ENCODE peak calls at places on chromosomes 5 and 9, in six cellular contexts. One of them, this sample, is unnamed. For H3K36me3, the result is how much of the 10 kb centered on the place peaks cover.

GRCh38 chr5:126984632-126985031 is 45.7 kb downstream of the MARCHF3 start:
- DNase-seq in GM12878: no peak
- DNase-seq in astrocyte: peak
- DNase-seq in body of pancreas: no peak
- DNase-seq in transverse colon: no peak
- DNase-seq in heart right ventricle: no peak
- DNase-seq in this sample: no peak

GRCh38 chr5:180642181-180643140 is 6.9 kb downstream of the FLT4 start:
- DNase-seq in GM12878: no peak
- DNase-seq in astrocyte: no peak
- DNase-seq in body of pancreas: no peak
- DNase-seq in transverse colon: peak
- DNase-seq in heart right ventricle: no peak
- DNase-seq in this sample: no peak

GRCh38 chr9:133514475-133515239 is 10.1 kb downstream of the MYMK start:
- DNase-seq in GM12878: no peak
- DNase-seq in astrocyte: no peak
- DNase-seq in body of pancreas: peak
- DNase-seq in transverse colon: no peak
- DNase-seq in heart right ventricle: peak
- DNase-seq in this sample: no peak

GRCh38 chr9:114174876-114175771 is 19.8 kb downstream of the COL27A1 start:
- DNase-seq in GM12878: no peak
- DNase-seq in astrocyte: peak
- DNase-seq in body of pancreas: peak
- DNase-seq in transverse colon: peak
- DNase-seq in heart right ventricle: peak
- DNase-seq in this sample: no peak

GRCh38 chr5:103840600-103840999 is 278.0 kb upstream of the NUDT12 start:
- DNase-seq in GM12878: no peak
- DNase-seq in astrocyte: peak
- DNase-seq in body of pancreas: no peak
- DNase-seq in transverse colon: no peak
- DNase-seq in heart right ventricle: no peak
- DNase-seq in this sample: peak

GRCh38 chr9:126363847-126364671 is 37.4 kb downstream of the MVB12B start:
- DNase-seq in GM12878: no peak
- DNase-seq in astrocyte: peak
- DNase-seq in body of pancreas: no peak
- DNase-seq in transverse colon: peak
- DNase-seq in heart right ventricle: no peak
- DNase-seq in this sample: peak

GRCh38 chr5:108461628-108462367 is 79.9 kb upstream of the FBXL17 start:
- DNase-seq in GM12878: no peak
- DNase-seq in astrocyte: peak
- DNase-seq in body of pancreas: no peak
- DNase-seq in transverse colon: no peak
- DNase-seq in heart right ventricle: no peak
- DNase-seq in this sample: peak

GRCh38 chr9:81552571-81552970 is 136.8 kb downstream of the TLE1 start:
- DNase-seq in GM12878: no peak
- DNase-seq in astrocyte: no peak
- DNase-seq in body of pancreas: no peak
- DNase-seq in transverse colon: no peak
- DNase-seq in heart right ventricle: no peak
- DNase-seq in this sample: no peak

GRCh38 chr5:132103969-132104391 is 30.4 kb downstream of the CSF2 start:
- DNase-seq in GM12878: peak
- DNase-seq in astrocyte: no peak
- DNase-seq in body of pancreas: no peak
- DNase-seq in transverse colon: no peak
- DNase-seq in heart right ventricle: no peak
- DNase-seq in this sample: no peak

GRCh38 chr9:123761905-123762605 is 167.9 kb downstream of the DENND1A start:
- DNase-seq in GM12878: no peak
- DNase-seq in astrocyte: peak
- DNase-seq in body of pancreas: no peak
- DNase-seq in transverse colon: no peak
- DNase-seq in heart right ventricle: no peak
- DNase-seq in this sample: no peak

GRCh38 chr5:50606179-50606578 is 60.3 kb upstream of the PARP8 start:
- DNase-seq in GM12878: peak
- DNase-seq in astrocyte: no peak
- DNase-seq in body of pancreas: no peak
- DNase-seq in transverse colon: no peak
- DNase-seq in heart right ventricle: no peak
- DNase-seq in this sample: peak

GRCh38 chr5:34675857-34676256 is 19.7 kb downstream of the RAI14 start:
- DNase-seq in GM12878: no peak
- DNase-seq in astrocyte: no peak
- DNase-seq in body of pancreas: no peak
- DNase-seq in transverse colon: no peak
- DNase-seq in heart right ventricle: no peak
- DNase-seq in this sample: no peak

GRCh38 chr9:114746591-114746990 is 59.2 kb downstream of the TNFSF15 start:
- DNase-seq in GM12878: no peak
- DNase-seq in astrocyte: no peak
- DNase-seq in body of pancreas: no peak
- DNase-seq in transverse colon: no peak
- DNase-seq in heart right ventricle: no peak
- DNase-seq in this sample: no peak

GRCh38 chr5:108249785-108250100 is 132.2 kb downstream of the FBXL17 start:
- DNase-seq in GM12878: no peak
- DNase-seq in astrocyte: no peak
- DNase-seq in body of pancreas: no peak
- DNase-seq in transverse colon: no peak
- DNase-seq in heart right ventricle: no peak
- DNase-seq in this sample: no peak

GRCh38 chr9:127796225-127796813 is 6.4 kb upstream of the FPGS start:
- DNase-seq in GM12878: no peak
- DNase-seq in astrocyte: peak
- DNase-seq in body of pancreas: peak
- DNase-seq in transverse colon: no peak
- DNase-seq in heart right ventricle: no peak
- DNase-seq in this sample: no peak

GRCh38 chr9:136683173-136683745 is 4.0 kb downstream of the AGPAT2 start:
- DNase-seq in GM12878: no peak
- DNase-seq in astrocyte: no peak
- DNase-seq in body of pancreas: no peak
- DNase-seq in transverse colon: no peak
- DNase-seq in heart right ventricle: peak
- DNase-seq in this sample: no peak

GRCh38 chr9:107675476-107676264 is 186.1 kb upstream of the KLF4 start:
- DNase-seq in GM12878: no peak
- DNase-seq in astrocyte: no peak
- DNase-seq in body of pancreas: peak
- DNase-seq in transverse colon: no peak
- DNase-seq in heart right ventricle: no peak
- DNase-seq in this sample: no peak

GRCh38 chr9:130138791-130139190 is 33.4 kb upstream of the NCS1 start:
- DNase-seq in GM12878: no peak
- DNase-seq in astrocyte: peak
- DNase-seq in body of pancreas: peak
- DNase-seq in transverse colon: peak
- DNase-seq in heart right ventricle: no peak
- DNase-seq in this sample: peak
- TF ChIP-seq CTCF in GM12878: no peak
- TF ChIP-seq CTCF in astrocyte: no peak
- TF ChIP-seq CTCF in body of pancreas: no peak
- TF ChIP-seq CTCF in transverse colon: no peak
- TF ChIP-seq CTCF in heart right ventricle: no peak
- TF ChIP-seq CTCF in this sample: no peak

GRCh38 chr5:7881816-7882215 is 12.9 kb downstream of the MTRR start:
- DNase-seq in GM12878: no peak
- DNase-seq in astrocyte: no peak
- DNase-seq in body of pancreas: no peak
- DNase-seq in transverse colon: no peak
- DNase-seq in heart right ventricle: no peak
- DNase-seq in this sample: no peak

GRCh38 chr5:7877851-7878250 is 8.9 kb downstream of the MTRR start:
- DNase-seq in GM12878: no peak
- DNase-seq in astrocyte: peak
- DNase-seq in body of pancreas: no peak
- DNase-seq in transverse colon: no peak
- DNase-seq in heart right ventricle: no peak
- DNase-seq in this sample: no peak

GRCh38 chr5:7878381-7878873 is 9.5 kb downstream of the MTRR start:
- DNase-seq in GM12878: peak
- DNase-seq in astrocyte: peak
- DNase-seq in body of pancreas: no peak
- DNase-seq in transverse colon: no peak
- DNase-seq in heart right ventricle: no peak
- DNase-seq in this sample: peak

GRCh38 chr5:7882926-7883325 is 14.0 kb downstream of the MTRR start:
- DNase-seq in GM12878: no peak
- DNase-seq in astrocyte: no peak
- DNase-seq in body of pancreas: no peak
- DNase-seq in transverse colon: no peak
- DNase-seq in heart right ventricle: no peak
- DNase-seq in this sample: no peak

DNA sequence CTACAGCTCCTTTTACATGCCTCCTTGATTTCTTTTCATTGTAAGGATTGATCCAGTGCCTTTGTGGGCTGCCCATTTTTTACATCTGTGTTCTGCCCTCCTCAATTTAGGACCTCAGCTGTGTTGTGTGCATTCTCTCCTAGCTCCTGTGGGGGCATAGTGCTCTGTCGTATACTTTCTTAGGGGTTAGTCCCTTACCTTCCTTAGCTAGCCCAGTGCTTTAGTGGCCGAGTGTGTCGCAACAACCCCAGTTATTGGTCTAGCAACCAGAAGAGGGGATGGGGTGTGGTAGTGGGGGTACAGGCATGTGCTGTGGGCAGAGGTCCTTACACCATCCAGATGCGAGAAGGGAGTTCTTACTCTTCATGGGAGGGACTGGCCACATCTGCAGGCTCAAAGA is 12.1 kb downstream of the MTRR start:
- DNase-seq in GM12878: no peak
- DNase-seq in astrocyte: no peak
- DNase-seq in body of pancreas: no peak
- DNase-seq in transverse colon: no peak
- DNase-seq in heart right ventricle: no peak
- DNase-seq in this sample: no peak
- H3K36me3 ChIP-seq in GM12878: under half
- H3K36me3 ChIP-seq in astrocyte: under half
- H3K36me3 ChIP-seq in body of pancreas: under half
- H3K36me3 ChIP-seq in transverse colon: under half
- H3K36me3 ChIP-seq in heart right ventricle: under half
- H3K36me3 ChIP-seq in this sample: under half

DNA sequence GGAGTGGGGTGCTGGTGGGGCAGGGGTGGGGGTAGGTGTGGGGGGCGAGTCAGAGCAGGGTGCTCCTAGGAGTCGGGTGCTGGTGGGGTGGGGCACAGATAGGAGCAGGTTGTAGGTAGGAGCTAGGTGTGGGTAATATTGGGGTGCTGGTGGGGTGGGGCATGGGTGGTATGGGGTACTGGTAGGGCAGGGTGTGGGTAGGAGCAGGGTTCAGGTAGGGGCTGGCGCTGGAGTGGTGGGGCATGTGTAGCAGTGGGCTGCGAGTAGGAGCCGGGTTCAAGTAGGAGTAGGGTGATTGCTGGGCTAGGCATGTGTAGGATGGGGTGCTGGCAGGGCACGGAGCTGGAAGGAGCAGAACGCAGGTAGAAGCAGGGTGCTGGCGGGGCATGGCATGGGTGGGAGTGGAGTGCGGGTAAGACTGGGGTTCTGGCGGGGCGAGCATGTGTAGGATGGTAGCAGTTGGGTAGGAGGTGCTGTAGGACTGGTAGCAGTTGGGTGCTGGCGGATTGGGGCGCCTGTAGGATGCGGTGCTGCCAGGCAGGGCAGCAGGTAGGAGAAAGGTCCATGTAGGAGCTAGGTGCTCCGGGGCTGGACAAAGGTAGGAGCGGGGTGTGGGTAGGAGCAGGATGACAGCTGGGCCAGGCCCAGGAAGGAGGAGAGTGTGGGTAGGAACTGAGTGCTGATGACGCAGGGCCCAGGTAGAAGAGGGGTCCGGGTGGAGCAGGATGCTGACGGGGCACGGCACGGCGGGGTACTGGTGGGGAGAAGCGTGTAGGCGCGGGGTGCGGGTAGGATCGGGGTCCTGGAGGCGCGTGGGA is 105.5 kb upstream of the SIMC1 start:
- DNase-seq in GM12878: no peak
- DNase-seq in astrocyte: no peak
- DNase-seq in body of pancreas: no peak
- DNase-seq in transverse colon: no peak
- DNase-seq in heart right ventricle: no peak
- DNase-seq in this sample: no peak
- H3K4me3 ChIP-seq in GM12878: no peak
- H3K4me3 ChIP-seq in astrocyte: no peak
- H3K4me3 ChIP-seq in body of pancreas: no peak
- H3K4me3 ChIP-seq in transverse colon: no peak
- H3K4me3 ChIP-seq in heart right ventricle: no peak
- H3K4me3 ChIP-seq in this sample: no peak

GRCh38 chr9:35905912-35906679 is at the start of gene HRCT1:
- DNase-seq in GM12878: no peak
- DNase-seq in astrocyte: peak
- DNase-seq in body of pancreas: peak
- DNase-seq in transverse colon: peak
- DNase-seq in heart right ventricle: peak
- DNase-seq in this sample: peak

GRCh38 chr9:35908484-35909125 is 685 bp upstream of the SPAAR start:
- DNase-seq in GM12878: no peak
- DNase-seq in astrocyte: no peak
- DNase-seq in body of pancreas: no peak
- DNase-seq in transverse colon: no peak
- DNase-seq in heart right ventricle: peak
- DNase-seq in this sample: no peak

GRCh38 chr9:35906923-35907699 is 1.1 kb downstream of the HRCT1 start:
- DNase-seq in GM12878: no peak
- DNase-seq in astrocyte: peak
- DNase-seq in body of pancreas: peak
- DNase-seq in transverse colon: peak
- DNase-seq in heart right ventricle: peak
- DNase-seq in this sample: peak

GRCh38 chr9:35909274-35909673 is at the start of gene SPAAR:
- DNase-seq in GM12878: no peak
- DNase-seq in astrocyte: no peak
- DNase-seq in body of pancreas: no peak
- DNase-seq in transverse colon: no peak
- DNase-seq in heart right ventricle: peak
- DNase-seq in this sample: no peak

DNA sequence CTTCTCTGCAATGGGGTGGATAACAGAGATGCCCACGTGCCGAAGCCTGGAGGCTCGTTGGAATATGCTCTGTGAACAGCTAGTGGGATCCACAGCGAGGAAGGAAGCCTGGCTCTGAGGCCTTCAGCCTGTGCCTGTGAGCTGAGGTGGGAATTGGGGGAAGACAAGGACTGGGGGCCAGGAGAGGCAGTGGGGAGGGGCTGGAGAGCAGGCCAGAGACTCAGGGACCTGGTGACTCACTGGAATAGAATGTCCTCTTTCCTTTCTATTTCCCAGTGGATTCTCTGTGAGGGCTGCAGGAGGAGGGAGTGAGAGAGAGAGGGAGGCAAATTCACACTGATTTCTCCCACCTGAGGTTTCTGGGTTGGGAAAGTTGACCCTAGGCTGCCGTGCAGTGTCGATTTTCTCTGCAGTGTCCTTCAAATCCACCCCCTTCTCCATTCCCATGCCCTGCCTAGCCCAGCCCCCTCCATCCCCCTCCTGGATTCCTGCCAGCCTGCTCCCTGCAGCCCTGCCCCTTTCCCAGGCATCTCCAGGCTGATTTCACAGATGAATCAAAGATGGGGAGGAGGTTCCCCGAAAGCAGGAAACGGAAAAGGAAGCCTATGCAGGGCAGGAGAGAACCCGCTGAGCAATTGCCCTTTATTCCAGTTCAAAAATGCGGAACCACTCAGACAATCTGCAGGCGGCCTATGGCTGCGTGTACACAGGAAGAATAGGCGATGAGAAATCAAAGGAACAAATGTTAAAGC is 1.4 kb upstream of the SPAAR start:
- DNase-seq in GM12878: no peak
- DNase-seq in astrocyte: peak
- DNase-seq in body of pancreas: peak
- DNase-seq in transverse colon: peak
- DNase-seq in heart right ventricle: peak
- DNase-seq in this sample: peak
- TF ChIP-seq CTCF in GM12878: no peak
- TF ChIP-seq CTCF in astrocyte: no peak
- TF ChIP-seq CTCF in body of pancreas: no peak
- TF ChIP-seq CTCF in transverse colon: no peak
- TF ChIP-seq CTCF in heart right ventricle: no peak
- TF ChIP-seq CTCF in this sample: no peak

This sample was measured in bronchial epithelial cell.